ENCODE peak calls at places on chromosomes 1 and 21, in seven cellular contexts. One of them, this sample, is unnamed. For H3K9me3 and H3K27me3, the result is how much of the 10 kb centered on the place peaks cover.

GRCh38 chr1:206925116-206925736 is 3.5 kb upstream of the FCMR start:
- DNase-seq in Peyer's patch: peak
- DNase-seq in heart left ventricle: no peak
- DNase-seq in tibial artery: no peak
- DNase-seq in CD4-positive, alpha-beta memory T cell: peak
- DNase-seq in breast epithelium: no peak
- DNase-seq in effector memory CD4-positive, alpha-beta T cell: peak
- DNase-seq in this sample: no peak

GRCh38 chr1:212635141-212635601 is 26.6 kb downstream of the ATF3 start:
- DNase-seq in Peyer's patch: no peak
- DNase-seq in effector memory CD4-positive, alpha-beta T cell: no peak
- DNase-seq in breast epithelium: no peak
- DNase-seq in tibial artery: no peak
- DNase-seq in heart left ventricle: no peak
- DNase-seq in CD4-positive, alpha-beta memory T cell: no peak
- DNase-seq in this sample: no peak

GRCh38 chr1:202858306-202858705 is 30.6 kb downstream of the RABIF start:
- DNase-seq in tibial artery: no peak
- DNase-seq in breast epithelium: no peak
- DNase-seq in CD4-positive, alpha-beta memory T cell: no peak
- DNase-seq in heart left ventricle: peak
- DNase-seq in effector memory CD4-positive, alpha-beta T cell: no peak
- DNase-seq in Peyer's patch: peak
- DNase-seq in this sample: no peak

GRCh38 chr1:117654485-117655219 is 48.8 kb downstream of the TENT5C start:
- DNase-seq in breast epithelium: no peak
- DNase-seq in tibial artery: no peak
- DNase-seq in Peyer's patch: peak
- DNase-seq in heart left ventricle: no peak
- DNase-seq in effector memory CD4-positive, alpha-beta T cell: no peak
- DNase-seq in CD4-positive, alpha-beta memory T cell: peak
- DNase-seq in this sample: no peak

GRCh38 chr1:198352975-198353695 is 187.3 kb downstream of the ATP6V1G3 start:
- DNase-seq in effector memory CD4-positive, alpha-beta T cell: no peak
- DNase-seq in breast epithelium: no peak
- DNase-seq in CD4-positive, alpha-beta memory T cell: no peak
- DNase-seq in tibial artery: no peak
- DNase-seq in heart left ventricle: no peak
- DNase-seq in Peyer's patch: no peak
- DNase-seq in this sample: no peak

GRCh38 chr1:16165548-16165947 is 9.7 kb upstream of the EPHA2 start:
- DNase-seq in CD4-positive, alpha-beta memory T cell: no peak
- DNase-seq in effector memory CD4-positive, alpha-beta T cell: no peak
- DNase-seq in heart left ventricle: no peak
- DNase-seq in Peyer's patch: no peak
- DNase-seq in tibial artery: no peak
- DNase-seq in breast epithelium: no peak
- DNase-seq in this sample: no peak

GRCh38 chr1:38026592-38027200 is 14.2 kb downstream of the UTP11 start:
- DNase-seq in effector memory CD4-positive, alpha-beta T cell: no peak
- DNase-seq in tibial artery: no peak
- DNase-seq in breast epithelium: no peak
- DNase-seq in Peyer's patch: no peak
- DNase-seq in CD4-positive, alpha-beta memory T cell: no peak
- DNase-seq in heart left ventricle: no peak
- DNase-seq in this sample: no peak

GRCh38 chr21:32412162-32412997 is at the start of gene EVA1C:
- DNase-seq in effector memory CD4-positive, alpha-beta T cell: peak
- DNase-seq in tibial artery: peak
- DNase-seq in CD4-positive, alpha-beta memory T cell: peak
- DNase-seq in Peyer's patch: peak
- DNase-seq in breast epithelium: peak
- DNase-seq in heart left ventricle: peak
- DNase-seq in this sample: peak

GRCh38 chr1:109253803-109254620 is 4.7 kb downstream of the CELSR2 start:
- DNase-seq in effector memory CD4-positive, alpha-beta T cell: no peak
- DNase-seq in breast epithelium: no peak
- DNase-seq in Peyer's patch: no peak
- DNase-seq in heart left ventricle: no peak
- DNase-seq in CD4-positive, alpha-beta memory T cell: no peak
- DNase-seq in tibial artery: no peak
- DNase-seq in this sample: no peak

GRCh38 chr1:38500891-38501290 is 358.7 kb downstream of the RRAGC start:
- DNase-seq in Peyer's patch: no peak
- DNase-seq in tibial artery: no peak
- DNase-seq in breast epithelium: no peak
- DNase-seq in CD4-positive, alpha-beta memory T cell: no peak
- DNase-seq in heart left ventricle: no peak
- DNase-seq in effector memory CD4-positive, alpha-beta T cell: no peak
- DNase-seq in this sample: no peak

GRCh38 chr1:22285545-22286396 is 142.9 kb upstream of the WNT4 start:
- DNase-seq in Peyer's patch: peak
- DNase-seq in effector memory CD4-positive, alpha-beta T cell: no peak
- DNase-seq in CD4-positive, alpha-beta memory T cell: no peak
- DNase-seq in breast epithelium: peak
- DNase-seq in heart left ventricle: no peak
- DNase-seq in tibial artery: peak
- DNase-seq in this sample: no peak

GRCh38 chr1:220198186-220199005 is 73.9 kb downstream of the RAB3GAP2 start:
- DNase-seq in CD4-positive, alpha-beta memory T cell: no peak
- DNase-seq in heart left ventricle: no peak
- DNase-seq in Peyer's patch: no peak
- DNase-seq in effector memory CD4-positive, alpha-beta T cell: no peak
- DNase-seq in tibial artery: no peak
- DNase-seq in breast epithelium: no peak
- DNase-seq in this sample: no peak

GRCh38 chr1:172122381-172122780 is 281.1 kb downstream of the DNM3 start:
- DNase-seq in tibial artery: no peak
- DNase-seq in breast epithelium: no peak
- DNase-seq in Peyer's patch: no peak
- DNase-seq in CD4-positive, alpha-beta memory T cell: no peak
- DNase-seq in effector memory CD4-positive, alpha-beta T cell: no peak
- DNase-seq in heart left ventricle: no peak
- DNase-seq in this sample: no peak

GRCh38 chr1:170290971-170291370 is 145.2 kb downstream of the NTMT2 start:
- DNase-seq in CD4-positive, alpha-beta memory T cell: no peak
- DNase-seq in breast epithelium: no peak
- DNase-seq in heart left ventricle: no peak
- DNase-seq in tibial artery: no peak
- DNase-seq in effector memory CD4-positive, alpha-beta T cell: no peak
- DNase-seq in Peyer's patch: no peak
- DNase-seq in this sample: no peak

GRCh38 chr1:27517907-27518718 is 28.1 kb upstream of the WASF2 start:
- DNase-seq in CD4-positive, alpha-beta memory T cell: no peak
- DNase-seq in effector memory CD4-positive, alpha-beta T cell: no peak
- DNase-seq in heart left ventricle: no peak
- DNase-seq in breast epithelium: no peak
- DNase-seq in tibial artery: no peak
- DNase-seq in Peyer's patch: peak
- DNase-seq in this sample: no peak

GRCh38 chr1:39901486-39902120 is at the start of gene MYCL:
- DNase-seq in breast epithelium: peak
- DNase-seq in tibial artery: peak
- DNase-seq in CD4-positive, alpha-beta memory T cell: peak
- DNase-seq in effector memory CD4-positive, alpha-beta T cell: peak
- DNase-seq in heart left ventricle: peak
- DNase-seq in Peyer's patch: peak
- DNase-seq in this sample: peak

GRCh38 chr1:231214918-231215675 is 25.9 kb upstream of the GNPAT start:
- DNase-seq in breast epithelium: no peak
- DNase-seq in CD4-positive, alpha-beta memory T cell: no peak
- DNase-seq in effector memory CD4-positive, alpha-beta T cell: no peak
- DNase-seq in tibial artery: no peak
- DNase-seq in Peyer's patch: no peak
- DNase-seq in heart left ventricle: no peak
- DNase-seq in this sample: no peak

GRCh38 chr1:108961752-108962486 is 1.4 kb downstream of the CLCC1 start:
- DNase-seq in tibial artery: no peak
- DNase-seq in Peyer's patch: no peak
- DNase-seq in heart left ventricle: no peak
- DNase-seq in breast epithelium: no peak
- DNase-seq in CD4-positive, alpha-beta memory T cell: no peak
- DNase-seq in effector memory CD4-positive, alpha-beta T cell: no peak
- DNase-seq in this sample: peak

GRCh38 chr21:15928686-15929085 is 198.9 kb downstream of the USP25 start:
- DNase-seq in Peyer's patch: no peak
- DNase-seq in CD4-positive, alpha-beta memory T cell: no peak
- DNase-seq in effector memory CD4-positive, alpha-beta T cell: no peak
- DNase-seq in breast epithelium: no peak
- DNase-seq in heart left ventricle: no peak
- DNase-seq in tibial artery: no peak
- DNase-seq in this sample: no peak

GRCh38 chr21:44765231-44766013 is 36.2 kb downstream of the UBE2G2 start:
- DNase-seq in CD4-positive, alpha-beta memory T cell: peak
- DNase-seq in breast epithelium: no peak
- DNase-seq in effector memory CD4-positive, alpha-beta T cell: peak
- DNase-seq in heart left ventricle: no peak
- DNase-seq in Peyer's patch: no peak
- DNase-seq in tibial artery: no peak
- DNase-seq in this sample: no peak

GRCh38 chr1:153174624-153175023 is 23.9 kb upstream of the SPRR2G start:
- DNase-seq in Peyer's patch: no peak
- DNase-seq in heart left ventricle: no peak
- DNase-seq in effector memory CD4-positive, alpha-beta T cell: no peak
- DNase-seq in breast epithelium: no peak
- DNase-seq in CD4-positive, alpha-beta memory T cell: no peak
- DNase-seq in tibial artery: no peak
- DNase-seq in this sample: no peak

GRCh38 chr1:107442545-107442944 is 301.7 kb downstream of the NTNG1 start:
- DNase-seq in tibial artery: no peak
- DNase-seq in Peyer's patch: no peak
- DNase-seq in effector memory CD4-positive, alpha-beta T cell: no peak
- DNase-seq in breast epithelium: no peak
- DNase-seq in CD4-positive, alpha-beta memory T cell: no peak
- DNase-seq in heart left ventricle: no peak
- DNase-seq in this sample: no peak

GRCh38 chr1:55067022-55067781 is 27.9 kb downstream of the PCSK9 start:
- DNase-seq in effector memory CD4-positive, alpha-beta T cell: no peak
- DNase-seq in Peyer's patch: no peak
- DNase-seq in breast epithelium: no peak
- DNase-seq in tibial artery: peak
- DNase-seq in CD4-positive, alpha-beta memory T cell: no peak
- DNase-seq in heart left ventricle: peak
- DNase-seq in this sample: no peak

GRCh38 chr21:43984905-43985689 is 27.0 kb upstream of the TRAPPC10 start:
- DNase-seq in CD4-positive, alpha-beta memory T cell: no peak
- DNase-seq in breast epithelium: no peak
- DNase-seq in Peyer's patch: no peak
- DNase-seq in heart left ventricle: no peak
- DNase-seq in tibial artery: no peak
- DNase-seq in effector memory CD4-positive, alpha-beta T cell: no peak
- DNase-seq in this sample: no peak

DNA sequence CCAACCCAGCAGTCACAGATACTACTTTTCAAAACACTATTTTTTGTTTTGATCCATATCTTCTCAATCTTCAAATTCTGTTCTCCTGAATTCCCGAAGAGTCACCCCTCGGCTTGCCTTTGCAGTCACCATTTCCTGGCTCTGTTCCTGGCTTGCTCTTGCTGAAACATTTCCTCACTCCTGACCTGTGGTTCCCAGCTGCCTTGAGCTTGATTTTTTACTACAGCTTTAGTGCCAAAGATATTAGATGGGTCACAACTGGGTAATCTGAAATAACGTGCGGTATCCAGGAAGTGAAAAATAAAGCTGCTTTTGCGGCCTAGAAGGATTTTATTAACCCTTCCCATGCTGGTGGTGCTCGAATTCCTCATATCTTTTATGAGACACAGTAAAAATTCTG is 318.8 kb downstream of the PCP4 start:
- DNase-seq in breast epithelium: no peak
- DNase-seq in CD4-positive, alpha-beta memory T cell: no peak
- DNase-seq in tibial artery: no peak
- DNase-seq in Peyer's patch: no peak
- DNase-seq in heart left ventricle: no peak
- DNase-seq in effector memory CD4-positive, alpha-beta T cell: no peak
- DNase-seq in this sample: no peak
- H3K9me3 ChIP-seq in breast epithelium: under half
- H3K9me3 ChIP-seq in CD4-positive, alpha-beta memory T cell: under half
- H3K9me3 ChIP-seq in tibial artery: under half
- H3K9me3 ChIP-seq in Peyer's patch: under half
- H3K9me3 ChIP-seq in heart left ventricle: under half
- H3K9me3 ChIP-seq in effector memory CD4-positive, alpha-beta T cell: under half
- H3K9me3 ChIP-seq in this sample: under half

GRCh38 chr1:240976685-240977084 is 364.7 kb upstream of the GREM2 start:
- DNase-seq in effector memory CD4-positive, alpha-beta T cell: no peak
- DNase-seq in breast epithelium: no peak
- DNase-seq in CD4-positive, alpha-beta memory T cell: no peak
- DNase-seq in heart left ventricle: no peak
- DNase-seq in Peyer's patch: no peak
- DNase-seq in tibial artery: no peak
- DNase-seq in this sample: no peak

DNA sequence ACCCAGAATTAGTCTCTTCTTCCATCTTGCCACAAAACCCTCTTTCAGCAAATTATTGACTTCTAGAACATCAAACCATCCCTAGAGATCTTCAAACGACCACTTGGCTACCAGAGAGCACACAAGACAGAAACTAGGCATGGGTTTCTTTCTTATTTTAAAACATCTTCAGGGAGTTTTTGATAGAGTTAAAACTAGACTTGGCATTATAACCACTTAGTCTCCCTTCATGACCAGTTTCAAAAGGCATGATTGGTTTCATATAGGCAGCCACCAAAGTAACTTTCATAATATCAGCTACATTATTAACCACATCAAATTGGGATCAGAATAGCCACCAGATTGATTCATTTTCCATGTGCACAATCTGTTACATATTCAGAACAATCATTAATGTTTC is 368.4 kb upstream of the GREM2 start:
- DNase-seq in Peyer's patch: no peak
- DNase-seq in effector memory CD4-positive, alpha-beta T cell: no peak
- DNase-seq in breast epithelium: no peak
- DNase-seq in CD4-positive, alpha-beta memory T cell: no peak
- DNase-seq in heart left ventricle: no peak
- DNase-seq in tibial artery: no peak
- DNase-seq in this sample: no peak
- H3K27me3 ChIP-seq in Peyer's patch: under half
- H3K27me3 ChIP-seq in effector memory CD4-positive, alpha-beta T cell: under half
- H3K27me3 ChIP-seq in breast epithelium: under half
- H3K27me3 ChIP-seq in CD4-positive, alpha-beta memory T cell: under half
- H3K27me3 ChIP-seq in heart left ventricle: under half
- H3K27me3 ChIP-seq in tibial artery: under half
- H3K27me3 ChIP-seq in this sample: under half

GRCh38 chr1:205284420-205285144 is 37.0 kb downstream of the NUAK2 start:
- DNase-seq in effector memory CD4-positive, alpha-beta T cell: peak
- DNase-seq in breast epithelium: peak
- DNase-seq in Peyer's patch: peak
- DNase-seq in CD4-positive, alpha-beta memory T cell: peak
- DNase-seq in tibial artery: peak
- DNase-seq in heart left ventricle: peak
- DNase-seq in this sample: peak
- H3K27ac ChIP-seq in effector memory CD4-positive, alpha-beta T cell: peak
- H3K27ac ChIP-seq in breast epithelium: peak
- H3K27ac ChIP-seq in Peyer's patch: peak
- H3K27ac ChIP-seq in CD4-positive, alpha-beta memory T cell: peak
- H3K27ac ChIP-seq in tibial artery: no peak
- H3K27ac ChIP-seq in heart left ventricle: peak
- H3K27ac ChIP-seq in this sample: peak

DNA sequence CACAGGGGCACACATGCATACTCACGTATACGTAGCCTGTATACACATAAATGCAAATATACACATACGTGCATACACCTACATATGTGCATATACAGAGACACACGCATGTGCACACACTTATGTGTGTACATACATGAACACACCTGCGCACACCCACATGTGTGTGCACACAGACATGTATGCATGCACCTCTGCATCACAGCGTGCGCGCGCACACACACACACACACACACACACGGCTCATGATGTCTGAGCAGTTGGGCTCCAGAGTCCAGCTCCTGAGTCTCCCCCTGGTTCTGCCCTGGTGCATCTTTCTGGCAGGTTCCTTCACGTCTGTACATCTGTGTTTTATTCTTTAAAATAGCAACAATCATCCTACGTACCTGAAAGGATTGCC is 600.5 kb downstream of the NPHP4 start:
- DNase-seq in CD4-positive, alpha-beta memory T cell: no peak
- DNase-seq in breast epithelium: no peak
- DNase-seq in heart left ventricle: no peak
- DNase-seq in tibial artery: no peak
- DNase-seq in Peyer's patch: no peak
- DNase-seq in effector memory CD4-positive, alpha-beta T cell: no peak
- DNase-seq in this sample: no peak
- H3K9me3 ChIP-seq in CD4-positive, alpha-beta memory T cell: under half
- H3K9me3 ChIP-seq in breast epithelium: under half
- H3K9me3 ChIP-seq in heart left ventricle: under half
- H3K9me3 ChIP-seq in tibial artery: under half
- H3K9me3 ChIP-seq in Peyer's patch: under half
- H3K9me3 ChIP-seq in effector memory CD4-positive, alpha-beta T cell: under half
- H3K9me3 ChIP-seq in this sample: under half